ENCODE peak calls at places on chromosomes 11 and 22, in seven cellular contexts. D is WERI-Rb-1; T is stimulated activated CD4-positive, alpha-beta T cell treated with anti-CD3 and anti-CD28 coated beads, Interleukin-12 subunit alpha, Interleukin-12 subunit beta, amount 100 ng/mL, for 4 hours; Y is T-cell; B is activated CD4-positive, alpha-beta T cell treated with anti-CD3 and anti-CD28 coated beads, Interleukin-2, amount 50 U/mL, for 1 hour; Q is activated naive CD4-positive, alpha-beta T cell treated with Interleukin-2 at 50 U/mL for 16 hours; X is mucosa of gallbladder. M is an unnamed sample.

GRCh38 chr22:42368379-42369249 is 63.6 kb downstream of the NFAM1 start:
- DNase-seq in T (peak; percentile 21), X (no peak), B (peak; percentile 15), Q (peak; percentile 20), D (no peak), Y (no peak), M (no peak)

GRCh38 chr11:16081756-16082531 is 274.4 kb downstream of the SOX6 start:
- DNase-seq in D (peak; percentile 12), B (no peak), Y (no peak), T (no peak), Q (no peak), X (no peak), M (no peak)

GRCh38 chr11:112017538-112017937 is 7.7 kb upstream of the DLAT start:
- DNase-seq in Y (no peak), X (peak; percentile 33), Q (no peak), T (no peak), B (no peak), D (no peak), M (no peak)

GRCh38 chr11:109435121-109435742 is 13.2 kb downstream of the C11orf87 start:
- DNase-seq in T (no peak), Q (no peak), D (no peak), B (no peak), Y (no peak), X (no peak), M (peak; percentile 76)

GRCh38 chr22:35531202-35531601 is 9.4 kb upstream of the RASD2 start:
- DNase-seq in Y (no peak), B (no peak), X (no peak), Q (no peak), T (no peak), D (no peak), M (no peak)

GRCh38 chr11:62842171-62842717 is 2.9 kb upstream of the WDR74 start:
- DNase-seq in D (peak; percentile 67), Y (peak; percentile 71), B (no peak), Q (peak; percentile 34), T (peak; percentile 61), X (peak; percentile 16), M (no peak)

GRCh38 chr11:6746086-6746618 is 25.6 kb downstream of the OR2AG2 start:
- DNase-seq in Y (peak; percentile 24), X (no peak), T (peak; percentile 27), B (peak; percentile 34), Q (peak; percentile 42), D (no peak), M (peak; percentile 64)

GRCh38 chr22:24156146-24156914 is 25.0 kb upstream of the SUSD2 start:
- DNase-seq in X (no peak), T (peak; percentile 65), D (no peak), Y (peak; percentile 37), B (peak; percentile 54), Q (peak; percentile 73), M (peak; percentile 45)

GRCh38 chr11:65771589-65772112 is 9.1 kb downstream of the AP5B1 start:
- DNase-seq in Y (no peak), X (no peak), Q (no peak), D (no peak), B (no peak), T (no peak), M (no peak)

GRCh38 chr11:83403990-83404389 is 117.8 kb upstream of the CCDC90B start:
- DNase-seq in D (no peak), Y (no peak), X (no peak), T (no peak), B (no peak), Q (no peak), M (no peak)

M was measured in cerebellum.